ENCODE peak calls at places on chromosomes 4 and X, in nine cellular contexts. K is psoas muscle; L is mesendoderm; I is hepatocyte; R is transverse colon; P is SJSA1; C is CD8-positive, alpha-beta T cell; E is mesenchymal stem cell; Q is lower leg skin. H is an unnamed sample.

GRCh38 chr4:101135371-101136010 is 211.8 kb downstream of the PPP3CA start:
- DNase-seq in K (no peak), L (no peak), I (no peak), R (no peak), P (no peak), C (no peak), E (no peak), Q (no peak), H (no peak)

GRCh38 chrX:77901506-77901905 is 2.2 kb downstream of the COX7B start:
- DNase-seq in K (no peak), L (no peak), I (no peak), R (no peak), P (no peak), C (no peak), E (no peak), Q (no peak), H (no peak)

GRCh38 chr4:32219306-32220075 is 1499.3 kb downstream of the PCDH7 start:
- DNase-seq in K (no peak), L (no peak), I (no peak), R (no peak), P (no peak), C (no peak), E (no peak), Q (no peak), H (no peak)

GRCh38 chr4:83043801-83044407 is 8.9 kb downstream of the COPS4 start:
- DNase-seq in K (no peak), L (no peak), I (no peak), R (no peak), P (no peak), C (no peak), E (peak), Q (no peak), H (no peak)

GRCh38 chr4:152735302-152735917 is 44.1 kb downstream of the TIGD4 start:
- DNase-seq in K (no peak), L (peak), I (peak), R (no peak), P (peak), C (no peak), E (peak), Q (no peak), H (no peak)

GRCh38 chr4:140126261-140126660 is 27.7 kb downstream of the MAML3 start:
- DNase-seq in K (no peak), L (no peak), I (no peak), R (no peak), P (no peak), C (no peak), E (no peak), Q (no peak), H (no peak)

GRCh38 chrX:44898411-44899221 is 25.6 kb downstream of the KDM6A start:
- DNase-seq in K (no peak), L (peak), I (no peak), R (no peak), P (no peak), C (no peak), E (peak), Q (no peak), H (no peak)

GRCh38 chr4:146308951-146309350 is 94.6 kb downstream of the REELD1 start:
- DNase-seq in K (no peak), L (no peak), I (no peak), R (no peak), P (peak), C (no peak), E (no peak), Q (no peak), H (no peak)

GRCh38 chrX:41634284-41634683 is 54.5 kb upstream of the GPR34 start:
- DNase-seq in K (no peak), L (peak), I (no peak), R (no peak), P (no peak), C (no peak), E (peak), Q (peak), H (no peak)

GRCh38 chrX:23554304-23554703 is 113.0 kb upstream of the PRDX4 start:
- DNase-seq in K (no peak), L (peak), I (peak), R (no peak), P (peak), C (no peak), E (peak), Q (no peak), H (no peak)

GRCh38 chrX:12996934-12997435 is 22.1 kb downstream of the TMSB4X start:
- DNase-seq in K (no peak), L (no peak), I (no peak), R (no peak), P (no peak), C (no peak), E (no peak), Q (no peak), H (no peak)

GRCh38 chr4:77174426-77174825 is 17.4 kb downstream of the CCNG2 start:
- DNase-seq in K (no peak), L (peak), I (no peak), R (no peak), P (no peak), C (no peak), E (peak), Q (no peak), H (no peak)

GRCh38 chr4:124028172-124028571 is 631.6 kb downstream of the SPRY1 start:
- DNase-seq in K (no peak), L (no peak), I (peak), R (no peak), P (no peak), C (no peak), E (peak), Q (no peak), H (no peak)

GRCh38 chr4:76251448-76252270 is at the start of gene FAM47E:
- DNase-seq in K (peak), L (peak), I (peak), R (peak), P (peak), C (peak), E (peak), Q (no peak), H (no peak)

GRCh38 chr4:6892190-6892908 is 17.3 kb upstream of the TBC1D14 start:
- DNase-seq in K (peak), L (peak), I (peak), R (peak), P (peak), C (no peak), E (peak), Q (peak), H (no peak)

GRCh38 chr4:147853706-147854105 is 121.8 kb downstream of the ARHGAP10 start:
- DNase-seq in K (no peak), L (no peak), I (no peak), R (no peak), P (no peak), C (no peak), E (no peak), Q (no peak), H (no peak)

GRCh38 chr4:25484243-25484721 is 107.2 kb downstream of the ANAPC4 start:
- DNase-seq in K (no peak), L (peak), I (no peak), R (no peak), P (no peak), C (no peak), E (no peak), Q (no peak), H (no peak)

GRCh38 chr4:78845469-78845868 is 69.3 kb downstream of the BMP2K start:
- DNase-seq in K (no peak), L (no peak), I (no peak), R (no peak), P (no peak), C (no peak), E (no peak), Q (no peak), H (no peak)

GRCh38 chr4:2942532-2943363 is 20.5 kb downstream of the NOP14 start:
- DNase-seq in K (no peak), L (no peak), I (no peak), R (peak), P (no peak), C (no peak), E (no peak), Q (peak), H (no peak)

GRCh38 chr4:8676676-8677075 is 84.1 kb downstream of the CPZ start:
- DNase-seq in K (no peak), L (no peak), I (no peak), R (no peak), P (no peak), C (no peak), E (no peak), Q (no peak), H (no peak)

GRCh38 chr4:130632731-130633604 is 1537.0 kb downstream of the C4orf33 start:
- DNase-seq in K (no peak), L (peak), I (no peak), R (no peak), P (no peak), C (no peak), E (no peak), Q (no peak), H (no peak)
- H3K4me3 ChIP-seq in K (no peak), L (no peak), I (no peak), R (no peak), P (no peak), C (no peak), E (no peak), Q (no peak), H (no peak)

GRCh38 chr4:165440415-165440882 is 61.6 kb downstream of the CPE start:
- DNase-seq in K (no peak), L (peak), I (peak), R (no peak), P (peak), C (no peak), E (peak), Q (no peak), H (no peak)
- H3K4me3 ChIP-seq in K (no peak), L (no peak), I (no peak), R (no peak), P (no peak), C (no peak), E (peak), Q (no peak), H (peak)

GRCh38 chrX:103586314-103586646 is 965 bp downstream of the TCEAL4 start:
- DNase-seq in K (no peak), L (no peak), I (peak), R (no peak), P (no peak), C (no peak), E (peak), Q (no peak), H (no peak)

GRCh38 chrX:103585421-103586313 is at the start of gene TCEAL4:
- DNase-seq in K (peak), L (peak), I (peak), R (peak), P (peak), C (no peak), E (peak), Q (peak), H (no peak)

GRCh38 chrX:103586659-103587058 is 1.3 kb downstream of the TCEAL4 start:
- DNase-seq in K (no peak), L (no peak), I (no peak), R (no peak), P (no peak), C (no peak), E (no peak), Q (no peak), H (no peak)

GRCh38 chrX:103584606-103585005 is 709 bp upstream of the TCEAL4 start:
- DNase-seq in K (no peak), L (no peak), I (no peak), R (no peak), P (no peak), C (no peak), E (no peak), Q (no peak), H (no peak)
- H3K4me3 ChIP-seq in K (peak), L (no peak), I (no peak), R (no peak), P (no peak), C (no peak), E (peak), Q (no peak), H (no peak)

GRCh38 chr4:105712766-105713165 is 4.2 kb downstream of the GSTCD start:
- DNase-seq in K (no peak), L (no peak), I (no peak), R (no peak), P (no peak), C (no peak), E (no peak), Q (no peak), H (no peak)

GRCh38 chr4:105708376-105709080 is at the start of the genes GSTCD and INTS12:
- DNase-seq in K (peak), L (peak), I (peak), R (peak), P (peak), C (peak), E (peak), Q (peak), H (peak)

GRCh38 chr4:105710012-105710600 is 1.5 kb downstream of the GSTCD start:
- DNase-seq in K (no peak), L (peak), I (no peak), R (no peak), P (no peak), C (no peak), E (no peak), Q (no peak), H (no peak)

GRCh38 chr4:105709081-105709450 is 482 bp downstream of the GSTCD start:
- DNase-seq in K (no peak), L (peak), I (peak), R (no peak), P (no peak), C (no peak), E (peak), Q (no peak), H (no peak)

GRCh38 chr4:105710678-105711077 is 2.1 kb downstream of the GSTCD start:
- DNase-seq in K (no peak), L (peak), I (no peak), R (no peak), P (no peak), C (no peak), E (no peak), Q (no peak), H (no peak)
- H3K4me3 ChIP-seq in K (no peak), L (no peak), I (no peak), R (no peak), P (no peak), C (no peak), E (no peak), Q (no peak), H (no peak)

GRCh38 chr4:89295415-89295927 is 12.1 kb downstream of the GPRIN3 start:
- DNase-seq in K (no peak), L (no peak), I (no peak), R (no peak), P (no peak), C (no peak), E (no peak), Q (no peak), H (no peak)
- H3K4me3 ChIP-seq in K (no peak), L (no peak), I (no peak), R (no peak), P (no peak), C (peak), E (no peak), Q (no peak), H (no peak)

GRCh38 chr4:89307185-89307445 is 485 bp downstream of the GPRIN3 start:
- DNase-seq in K (no peak), L (no peak), I (no peak), R (no peak), P (no peak), C (no peak), E (no peak), Q (no peak), H (no peak)
- H3K4me3 ChIP-seq in K (peak), L (peak), I (peak), R (peak), P (no peak), C (peak), E (peak), Q (peak), H (peak)

DNA sequence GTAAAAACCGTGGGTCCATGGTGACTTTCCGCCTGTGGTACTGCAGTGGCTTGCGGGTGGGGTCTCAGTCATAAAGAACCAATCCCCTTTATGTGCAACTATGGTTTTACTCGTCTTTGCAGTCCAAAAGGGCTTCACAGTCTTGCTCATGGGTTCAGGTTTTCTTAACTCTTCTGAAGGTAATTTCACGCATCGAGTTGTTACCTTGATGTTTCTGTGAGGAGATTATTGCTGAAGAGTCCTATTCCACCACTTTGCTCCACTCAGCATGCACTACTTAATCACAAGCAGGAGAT is 41.5 kb downstream of the F8 start:
- DNase-seq in K (no peak), L (no peak), I (no peak), R (no peak), P (no peak), C (no peak), E (no peak), Q (no peak), H (no peak)
- H3K4me3 ChIP-seq in K (peak), L (no peak), I (no peak), R (no peak), P (no peak), C (peak), E (no peak), Q (no peak), H (peak)

DNA sequence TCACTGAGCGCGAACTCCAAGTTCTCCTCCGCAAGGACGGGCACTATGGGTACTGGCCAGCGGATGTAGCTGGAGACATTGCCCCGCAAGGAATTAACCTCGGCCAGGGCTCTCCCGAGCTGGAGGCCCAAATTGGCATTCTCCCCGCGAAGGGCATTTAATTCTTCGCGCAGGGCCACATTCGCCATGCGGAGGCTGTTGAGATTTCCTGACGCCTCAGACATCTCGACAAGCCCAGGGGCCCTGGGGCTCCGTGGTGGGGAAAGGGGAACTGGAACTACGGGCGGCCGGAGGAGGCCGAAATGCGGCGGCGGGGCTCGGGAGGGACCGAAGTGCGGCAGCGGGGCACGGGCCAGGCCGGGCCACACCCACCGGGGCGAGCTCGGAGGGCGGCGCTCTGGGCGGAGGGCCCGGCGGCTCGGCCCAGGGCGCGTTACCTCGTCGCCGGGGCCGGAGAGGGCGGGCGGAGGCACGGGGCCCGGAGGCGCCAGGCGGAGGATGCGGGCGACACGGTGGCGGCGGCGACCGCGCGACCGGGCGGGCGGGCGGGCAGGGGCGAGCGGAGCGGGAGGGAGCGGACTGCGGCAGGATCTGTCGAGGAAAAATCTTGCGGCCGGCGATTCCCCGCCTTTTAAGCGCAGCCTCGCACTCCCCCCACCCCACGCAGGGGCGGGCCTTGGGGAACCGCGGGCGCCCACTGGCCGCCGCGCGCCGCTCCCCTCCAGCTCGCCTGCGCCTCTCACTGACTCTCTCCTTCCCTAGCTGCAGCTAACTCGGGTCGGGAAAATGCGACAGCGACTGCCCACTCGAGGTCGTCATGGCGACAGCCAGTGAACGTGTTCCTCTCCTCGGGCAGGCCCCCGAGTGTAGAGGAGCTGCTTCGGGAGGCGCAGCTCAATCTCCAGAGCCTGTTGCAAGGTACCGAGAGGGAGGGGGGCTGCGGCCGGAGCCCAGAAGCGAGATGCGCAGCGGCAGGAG is at the start of gene RTL5:
- DNase-seq in K (peak), L (peak), I (peak), R (peak), P (peak), C (peak), E (peak), Q (peak), H (no peak)
- H3K4me3 ChIP-seq in K (peak), L (peak), I (peak), R (peak), P (peak), C (peak), E (peak), Q (no peak), H (peak)

H was measured in esophagus squamous epithelium.